ENCODE peak calls at places on chromosomes 2 and 18, in seven cellular contexts. B, Y, D, R, K, Q and C are unnamed samples.
A peak's percentile ranks its signal among the peaks of the same experiment; 100 is the strongest.

GRCh38 chr18:48037481-48038271 is 107.2 kb upstream of the SMAD2 start:
- DNase-seq in B (no peak), Y (no peak), D (peak; percentile 48), R (peak; percentile 80), K (peak; percentile 74), Q (peak; percentile 9), C (peak; percentile 83)

GRCh38 chr2:239953418-239954061 is 71.6 kb downstream of the NDUFA10 start:
- DNase-seq in B (no peak), Y (no peak), D (no peak), R (peak; percentile 33), K (no peak), Q (no peak), C (no peak)

GRCh38 chr2:54680397-54681032 is 42.9 kb upstream of the EML6 start:
- DNase-seq in B (no peak), Y (no peak), D (no peak), R (no peak), K (no peak), Q (no peak), C (no peak)

GRCh38 chr18:48017625-48018024 is 87.2 kb upstream of the SMAD2 start:
- DNase-seq in B (no peak), Y (no peak), D (no peak), R (no peak), K (no peak), Q (no peak), C (peak; percentile 58)

GRCh38 chr18:70332694-70333093 is 43.8 kb downstream of the SOCS6 start:
- DNase-seq in B (no peak), Y (no peak), D (no peak), R (no peak), K (no peak), Q (no peak), C (no peak)

GRCh38 chr2:195683174-195683573 is 26.1 kb downstream of the SLC39A10 start:
- DNase-seq in B (no peak), Y (no peak), D (no peak), R (no peak), K (no peak), Q (no peak), C (no peak)

GRCh38 chr2:185201063-185201462 is 537.5 kb upstream of the FSIP2 start:
- DNase-seq in B (no peak), Y (no peak), D (no peak), R (no peak), K (no peak), Q (no peak), C (no peak)

GRCh38 chr18:60322591-60322990 is 50.0 kb downstream of the MC4R start:
- DNase-seq in B (no peak), Y (no peak), D (no peak), R (no peak), K (no peak), Q (no peak), C (no peak)

GRCh38 chr2:288002-288742 is at the start of gene ALKAL2:
- DNase-seq in B (no peak), Y (no peak), D (peak; percentile 50), R (peak; percentile 5), K (peak; percentile 56), Q (no peak), C (no peak)

GRCh38 chr2:152743004-152743403 is 24.6 kb downstream of the ARL6IP6 start:
- DNase-seq in B (peak; percentile 15), Y (no peak), D (no peak), R (no peak), K (no peak), Q (peak; percentile 11), C (no peak)

GRCh38 chr18:50970006-50970405 is 2.2 kb downstream of the ELAC1 start:
- DNase-seq in B (no peak), Y (no peak), D (peak; percentile 79), R (peak; percentile 90), K (no peak), Q (no peak), C (no peak)

GRCh38 chr18:24773101-24773500 is 312.7 kb downstream of the HRH4 start:
- DNase-seq in B (no peak), Y (no peak), D (no peak), R (no peak), K (no peak), Q (no peak), C (no peak)

GRCh38 chr2:178767099-178768060 is 39.8 kb downstream of the TTN start:
- DNase-seq in B (no peak), Y (no peak), D (no peak), R (no peak), K (no peak), Q (no peak), C (no peak)

GRCh38 chr18:45839415-45840395 is 14.2 kb downstream of the SIGLEC15 start:
- DNase-seq in B (no peak), Y (no peak), D (peak; percentile 43), R (no peak), K (peak; percentile 52), Q (peak; percentile 70), C (no peak)

GRCh38 chr2:133523406-133523805 is 44.9 kb downstream of the NCKAP5 start:
- DNase-seq in B (no peak), Y (no peak), D (no peak), R (no peak), K (no peak), Q (no peak), C (no peak)

GRCh38 chr2:26946841-26947784 is 23.3 kb upstream of the MAPRE3 start:
- DNase-seq in B (peak; percentile 33), Y (no peak), D (peak; percentile 86), R (peak; percentile 92), K (no peak), Q (no peak), C (no peak)

GRCh38 chr2:128531856-128532255 is 213.2 kb upstream of the HS6ST1 start:
- DNase-seq in B (no peak), Y (no peak), D (no peak), R (no peak), K (no peak), Q (peak; percentile 21), C (no peak)

GRCh38 chr2:107303964-107304363 is 418.0 kb upstream of the ST6GAL2 start:
- DNase-seq in B (no peak), Y (no peak), D (no peak), R (no peak), K (no peak), Q (no peak), C (no peak)

GRCh38 chr2:71930073-71930681 is 217.5 kb downstream of the CYP26B1 start:
- DNase-seq in B (peak; percentile 1), Y (no peak), D (no peak), R (no peak), K (peak; percentile 75), Q (no peak), C (peak; percentile 87)

DNA sequence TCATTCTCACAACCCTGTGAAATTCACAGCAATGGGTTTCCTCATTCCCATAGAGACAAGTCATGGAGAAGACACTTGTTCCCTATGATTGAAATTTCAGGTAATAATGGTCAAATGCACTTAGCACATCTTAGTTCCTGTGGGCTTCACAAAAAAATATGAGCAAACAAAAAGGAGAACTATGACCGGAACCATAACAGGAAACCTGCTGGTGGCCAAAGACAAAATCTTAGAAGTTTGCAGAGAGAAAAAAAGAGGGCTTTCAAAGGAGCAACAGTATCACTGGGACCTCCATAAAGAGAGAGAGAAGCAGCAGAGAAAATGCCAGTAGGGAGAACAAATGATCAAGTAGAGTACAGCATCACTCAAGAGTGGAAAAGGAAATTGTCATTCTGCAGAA is 138.9 kb upstream of the APCDD1 start:
- DNase-seq in B (no peak), Y (no peak), D (no peak), R (no peak), K (no peak), Q (no peak), C (no peak)
- TF ChIP-seq POLR2A in B (no peak), Y (no peak), D (no peak), R (no peak), K (no peak), Q (no peak), C (no peak)

DNA sequence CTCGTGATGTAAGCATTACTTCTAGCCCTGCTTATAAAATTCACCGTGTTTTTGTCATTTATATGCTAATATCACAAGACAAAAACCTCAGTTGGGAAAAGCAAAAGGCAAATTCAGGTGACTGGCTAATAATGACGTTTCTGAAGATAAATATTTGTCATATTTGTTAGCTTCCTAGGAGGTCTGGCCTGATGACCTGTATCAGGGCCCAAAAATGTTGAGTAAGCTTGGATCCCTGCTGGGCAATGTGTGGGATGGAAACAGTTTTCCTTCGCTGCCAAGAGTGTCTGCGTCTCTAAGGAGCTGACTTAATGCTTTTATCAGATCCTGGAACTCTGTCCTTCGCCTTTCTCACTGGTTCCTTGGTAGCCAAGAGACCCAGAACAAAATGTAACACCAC is 230.1 kb upstream of the PXDN start:
- DNase-seq in B (no peak), Y (no peak), D (no peak), R (no peak), K (no peak), Q (no peak), C (no peak)
- H3K4me3 ChIP-seq in B (no peak overlapping the region), Y (no peak overlapping the region), D (no peak overlapping the region), R (no peak overlapping the region), K (no peak overlapping the region), Q (no peak overlapping the region), C (no peak overlapping the region)

DNA sequence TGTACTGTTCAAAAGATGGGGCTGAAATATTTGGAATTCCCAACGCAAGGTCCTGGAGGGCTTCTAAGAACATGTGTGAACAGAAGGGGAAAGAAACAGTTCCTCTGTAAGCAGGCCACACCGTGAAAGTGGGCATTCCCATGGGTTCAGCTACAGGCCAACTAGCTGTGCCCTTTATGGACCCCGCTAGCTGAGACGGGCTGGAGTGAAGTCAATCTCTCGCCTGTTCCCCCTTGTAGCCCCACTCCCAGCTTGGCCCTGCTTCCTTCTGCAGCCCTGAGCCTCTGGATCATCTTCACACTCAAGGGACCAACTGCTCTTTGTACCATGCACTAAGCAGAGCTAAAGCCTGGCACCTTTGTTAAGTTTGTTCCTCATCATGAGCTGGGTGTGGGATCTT is 55.4 kb downstream of the POLR1A start:
- DNase-seq in B (no peak), Y (no peak), D (no peak), R (no peak), K (no peak), Q (no peak), C (no peak)
- TF ChIP-seq CTCF in B (no peak), Y (no peak), D (no peak), R (no peak), K (no peak), Q (no peak), C (no peak)

DNA sequence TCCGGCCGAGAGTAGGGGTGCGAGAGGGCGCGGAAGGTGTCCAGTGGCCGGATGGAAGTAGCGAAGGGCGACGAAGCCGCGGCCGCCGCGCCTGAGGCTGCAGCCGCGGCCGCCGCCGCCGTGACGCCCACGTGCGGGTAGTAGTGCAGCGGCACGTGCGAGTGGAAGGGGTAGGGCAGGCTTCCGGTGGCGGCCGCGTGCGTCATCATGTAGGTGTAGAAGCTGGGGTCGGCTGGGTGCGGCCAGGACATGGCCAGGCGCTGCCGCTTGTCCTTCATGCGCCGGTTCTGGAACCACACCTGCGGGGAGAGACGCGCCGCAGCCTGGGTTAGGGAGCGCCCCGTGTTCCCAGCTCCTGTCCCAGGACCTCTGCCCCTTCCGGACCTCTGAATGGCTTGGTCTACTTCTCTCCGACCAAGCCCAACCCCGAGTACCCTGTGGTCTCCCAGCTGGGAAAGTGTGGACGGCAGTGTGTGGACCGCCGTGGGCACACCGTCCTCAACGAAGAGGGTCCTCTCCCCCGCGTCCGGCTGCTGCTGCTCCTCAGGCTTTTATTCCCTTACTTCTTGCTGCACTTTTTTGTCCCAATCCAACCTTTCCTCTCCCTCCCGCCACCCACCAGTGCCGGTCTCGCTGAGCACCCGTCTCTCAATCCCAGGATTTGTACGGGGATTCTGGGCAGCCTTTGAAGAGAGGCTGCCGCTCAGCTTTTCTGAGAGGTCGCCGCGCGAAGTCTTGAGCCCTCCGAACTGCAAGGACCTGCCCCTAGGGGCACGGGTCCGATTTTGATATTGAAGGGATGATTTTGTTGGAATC is 3.0 kb downstream of the EVX2 start:
- DNase-seq in B (no peak), Y (no peak), D (no peak), R (no peak), K (peak; percentile 64), Q (no peak), C (peak; percentile 64)
- TF ChIP-seq POLR2A in B (no peak), Y (no peak), D (no peak), R (no peak), K (no peak), Q (no peak), C (no peak)

GRCh38 chr2:238231251-238231793 is 8.5 kb downstream of the HES6 start:
- DNase-seq in B (peak; percentile 76), Y (peak; percentile 64), D (peak; percentile 87), R (peak; percentile 66), K (peak; percentile 76), Q (peak; percentile 72), C (peak; percentile 46)
- H3K4me3 ChIP-seq in B (peak overlapping the region; percentile 60), Y (peak overlapping the region; percentile 81), D (peak overlapping the region; percentile 9), R (no peak overlapping the region), K (peak overlapping the region; percentile 64), Q (no peak overlapping the region), C (no peak overlapping the region)